ENCODE peak calls at places on chromosomes 1 and 21, in eight cellular contexts. One of them, this sample, is unnamed.

GRCh38 chr1:241612533-241613505 is 27.4 kb downstream of the CHML start:
- DNase-seq in brain microvascular endothelial cell: peak; percentile 92
- DNase-seq in AG04450: peak; percentile 77
- DNase-seq in OCI-LY7: no peak
- DNase-seq in A549: peak; percentile 78
- DNase-seq in cardiac fibroblast: peak; percentile 86
- DNase-seq in suprapubic skin: no peak
- DNase-seq in left lung: no peak
- DNase-seq in this sample: peak; percentile 69

GRCh38 chr1:179190861-179191260 is 38.6 kb downstream of the ABL2 start:
- DNase-seq in AG04450: no peak
- DNase-seq in suprapubic skin: no peak
- DNase-seq in A549: no peak
- DNase-seq in left lung: no peak
- DNase-seq in cardiac fibroblast: peak; percentile 67
- DNase-seq in brain microvascular endothelial cell: peak; percentile 31
- DNase-seq in OCI-LY7: no peak
- DNase-seq in this sample: no peak

GRCh38 chr1:9901148-9902059 is 8.7 kb downstream of the CTNNBIP1 start:
- DNase-seq in brain microvascular endothelial cell: no peak
- DNase-seq in AG04450: no peak
- DNase-seq in A549: no peak
- DNase-seq in cardiac fibroblast: no peak
- DNase-seq in OCI-LY7: no peak
- DNase-seq in suprapubic skin: no peak
- DNase-seq in left lung: peak; percentile 85
- DNase-seq in this sample: no peak

GRCh38 chr1:107357381-107357780 is 216.5 kb downstream of the NTNG1 start:
- DNase-seq in cardiac fibroblast: no peak
- DNase-seq in OCI-LY7: no peak
- DNase-seq in brain microvascular endothelial cell: no peak
- DNase-seq in left lung: no peak
- DNase-seq in A549: no peak
- DNase-seq in AG04450: no peak
- DNase-seq in suprapubic skin: no peak
- DNase-seq in this sample: no peak

GRCh38 chr1:207454046-207454964 is at the start of gene CR2:
- DNase-seq in AG04450: no peak
- DNase-seq in A549: peak; percentile 4
- DNase-seq in brain microvascular endothelial cell: no peak
- DNase-seq in cardiac fibroblast: no peak
- DNase-seq in OCI-LY7: peak; percentile 86
- DNase-seq in left lung: peak; percentile 60
- DNase-seq in suprapubic skin: no peak
- DNase-seq in this sample: no peak

GRCh38 chr1:206694551-206695124 is 9.9 kb downstream of the MAPKAPK2 start:
- DNase-seq in brain microvascular endothelial cell: no peak
- DNase-seq in left lung: no peak
- DNase-seq in cardiac fibroblast: no peak
- DNase-seq in suprapubic skin: no peak
- DNase-seq in OCI-LY7: no peak
- DNase-seq in AG04450: no peak
- DNase-seq in A549: no peak
- DNase-seq in this sample: no peak

GRCh38 chr1:42381424-42381673 is 757 bp downstream of the RIMKLA start:
- DNase-seq in A549: no peak
- DNase-seq in AG04450: no peak
- DNase-seq in cardiac fibroblast: no peak
- DNase-seq in suprapubic skin: no peak
- DNase-seq in left lung: no peak
- DNase-seq in brain microvascular endothelial cell: no peak
- DNase-seq in OCI-LY7: no peak
- DNase-seq in this sample: no peak

GRCh38 chr1:206060840-206061239 is 7.9 kb downstream of the RHEX start:
- DNase-seq in AG04450: no peak
- DNase-seq in OCI-LY7: no peak
- DNase-seq in suprapubic skin: no peak
- DNase-seq in cardiac fibroblast: no peak
- DNase-seq in A549: no peak
- DNase-seq in brain microvascular endothelial cell: no peak
- DNase-seq in left lung: no peak
- DNase-seq in this sample: no peak

GRCh38 chr1:151352001-151352718 is 5.1 kb upstream of the RFX5 start:
- DNase-seq in suprapubic skin: no peak
- DNase-seq in left lung: no peak
- DNase-seq in cardiac fibroblast: peak; percentile 52
- DNase-seq in A549: peak; percentile 23
- DNase-seq in brain microvascular endothelial cell: peak; percentile 34
- DNase-seq in OCI-LY7: no peak
- DNase-seq in AG04450: no peak
- DNase-seq in this sample: no peak

GRCh38 chr1:46723901-46724300 is 5.0 kb upstream of the EFCAB14 start:
- DNase-seq in AG04450: no peak
- DNase-seq in suprapubic skin: no peak
- DNase-seq in OCI-LY7: no peak
- DNase-seq in cardiac fibroblast: no peak
- DNase-seq in left lung: no peak
- DNase-seq in brain microvascular endothelial cell: no peak
- DNase-seq in A549: no peak
- DNase-seq in this sample: no peak

GRCh38 chr1:218462116-218462515 is 117.0 kb downstream of the TGFB2 start:
- DNase-seq in OCI-LY7: no peak
- DNase-seq in suprapubic skin: no peak
- DNase-seq in brain microvascular endothelial cell: no peak
- DNase-seq in A549: no peak
- DNase-seq in left lung: no peak
- DNase-seq in AG04450: no peak
- DNase-seq in cardiac fibroblast: no peak
- DNase-seq in this sample: no peak

GRCh38 chr1:2322065-2322571 is 69.2 kb downstream of the MORN1 start:
- DNase-seq in OCI-LY7: no peak
- DNase-seq in cardiac fibroblast: peak; percentile 97
- DNase-seq in suprapubic skin: peak; percentile 91
- DNase-seq in left lung: peak; percentile 85
- DNase-seq in AG04450: peak; percentile 56
- DNase-seq in A549: no peak
- DNase-seq in brain microvascular endothelial cell: peak; percentile 90
- DNase-seq in this sample: peak; percentile 67

GRCh38 chr1:111228748-111229126 is 1.2 kb downstream of the CHI3L2 start:
- DNase-seq in brain microvascular endothelial cell: no peak
- DNase-seq in cardiac fibroblast: no peak
- DNase-seq in A549: no peak
- DNase-seq in AG04450: no peak
- DNase-seq in suprapubic skin: no peak
- DNase-seq in OCI-LY7: no peak
- DNase-seq in left lung: no peak
- DNase-seq in this sample: no peak

GRCh38 chr1:203179328-203180009 is 3.8 kb upstream of the MYBPH start:
- DNase-seq in suprapubic skin: no peak
- DNase-seq in cardiac fibroblast: no peak
- DNase-seq in AG04450: no peak
- DNase-seq in OCI-LY7: no peak
- DNase-seq in A549: no peak
- DNase-seq in left lung: no peak
- DNase-seq in brain microvascular endothelial cell: no peak
- DNase-seq in this sample: no peak

GRCh38 chr1:234755449-234755863 is 145.5 kb upstream of the IRF2BP2 start:
- DNase-seq in left lung: peak; percentile 82
- DNase-seq in OCI-LY7: no peak
- DNase-seq in suprapubic skin: peak; percentile 91
- DNase-seq in A549: no peak
- DNase-seq in cardiac fibroblast: peak; percentile 93
- DNase-seq in brain microvascular endothelial cell: peak; percentile 94
- DNase-seq in AG04450: peak; percentile 86
- DNase-seq in this sample: peak; percentile 72

GRCh38 chr1:46342084-46342656 is 1.6 kb downstream of the NSUN4 start:
- DNase-seq in A549: peak; percentile 28
- DNase-seq in left lung: no peak
- DNase-seq in cardiac fibroblast: peak; percentile 44
- DNase-seq in AG04450: no peak
- DNase-seq in suprapubic skin: peak; percentile 47
- DNase-seq in brain microvascular endothelial cell: peak; percentile 52
- DNase-seq in OCI-LY7: peak; percentile 46
- DNase-seq in this sample: no peak

GRCh38 chr1:94929351-94929814 is 2.5 kb upstream of the CNN3 start:
- DNase-seq in AG04450: no peak
- DNase-seq in cardiac fibroblast: no peak
- DNase-seq in left lung: no peak
- DNase-seq in OCI-LY7: no peak
- DNase-seq in A549: no peak
- DNase-seq in suprapubic skin: no peak
- DNase-seq in brain microvascular endothelial cell: no peak
- DNase-seq in this sample: no peak
- H3K4me3 ChIP-seq in AG04450: peak overlapping the region; percentile 17
- H3K4me3 ChIP-seq in cardiac fibroblast: no peak overlapping the region
- H3K4me3 ChIP-seq in left lung: peak overlapping the region; percentile 70
- H3K4me3 ChIP-seq in OCI-LY7: no peak overlapping the region
- H3K4me3 ChIP-seq in A549: no peak overlapping the region
- H3K4me3 ChIP-seq in suprapubic skin: peak overlapping the region; percentile 6
- H3K4me3 ChIP-seq in brain microvascular endothelial cell: peak overlapping the region; percentile 18
- H3K4me3 ChIP-seq in this sample: no peak overlapping the region

GRCh38 chr1:19811206-19811851 is 3.8 kb downstream of the RNF186 start:
- DNase-seq in cardiac fibroblast: peak; percentile 71
- DNase-seq in A549: peak; percentile 49
- DNase-seq in left lung: peak; percentile 44
- DNase-seq in brain microvascular endothelial cell: peak; percentile 11
- DNase-seq in suprapubic skin: no peak
- DNase-seq in OCI-LY7: peak; percentile 42
- DNase-seq in AG04450: no peak
- DNase-seq in this sample: no peak
- TF ChIP-seq CTCF in cardiac fibroblast: peak; percentile 74
- TF ChIP-seq CTCF in A549: peak; percentile 41
- TF ChIP-seq CTCF in left lung: peak; percentile 25
- TF ChIP-seq CTCF in brain microvascular endothelial cell: peak; percentile 81
- TF ChIP-seq CTCF in suprapubic skin: peak; percentile 14
- TF ChIP-seq CTCF in OCI-LY7: peak; percentile 74
- TF ChIP-seq CTCF in AG04450: peak; percentile 68
- TF ChIP-seq CTCF in this sample: peak; percentile 68

GRCh38 chr21:28067015-28067414 is 925.7 kb downstream of the LTN1 start:
- DNase-seq in A549: no peak
- DNase-seq in AG04450: no peak
- DNase-seq in OCI-LY7: no peak
- DNase-seq in left lung: no peak
- DNase-seq in cardiac fibroblast: no peak
- DNase-seq in brain microvascular endothelial cell: no peak
- DNase-seq in suprapubic skin: no peak
- DNase-seq in this sample: no peak
- H3K4me3 ChIP-seq in A549: no peak overlapping the region
- H3K4me3 ChIP-seq in AG04450: no peak overlapping the region
- H3K4me3 ChIP-seq in OCI-LY7: no peak overlapping the region
- H3K4me3 ChIP-seq in left lung: no peak overlapping the region
- H3K4me3 ChIP-seq in cardiac fibroblast: no peak overlapping the region
- H3K4me3 ChIP-seq in brain microvascular endothelial cell: no peak overlapping the region
- H3K4me3 ChIP-seq in suprapubic skin: no peak overlapping the region
- H3K4me3 ChIP-seq in this sample: no peak overlapping the region

DNA sequence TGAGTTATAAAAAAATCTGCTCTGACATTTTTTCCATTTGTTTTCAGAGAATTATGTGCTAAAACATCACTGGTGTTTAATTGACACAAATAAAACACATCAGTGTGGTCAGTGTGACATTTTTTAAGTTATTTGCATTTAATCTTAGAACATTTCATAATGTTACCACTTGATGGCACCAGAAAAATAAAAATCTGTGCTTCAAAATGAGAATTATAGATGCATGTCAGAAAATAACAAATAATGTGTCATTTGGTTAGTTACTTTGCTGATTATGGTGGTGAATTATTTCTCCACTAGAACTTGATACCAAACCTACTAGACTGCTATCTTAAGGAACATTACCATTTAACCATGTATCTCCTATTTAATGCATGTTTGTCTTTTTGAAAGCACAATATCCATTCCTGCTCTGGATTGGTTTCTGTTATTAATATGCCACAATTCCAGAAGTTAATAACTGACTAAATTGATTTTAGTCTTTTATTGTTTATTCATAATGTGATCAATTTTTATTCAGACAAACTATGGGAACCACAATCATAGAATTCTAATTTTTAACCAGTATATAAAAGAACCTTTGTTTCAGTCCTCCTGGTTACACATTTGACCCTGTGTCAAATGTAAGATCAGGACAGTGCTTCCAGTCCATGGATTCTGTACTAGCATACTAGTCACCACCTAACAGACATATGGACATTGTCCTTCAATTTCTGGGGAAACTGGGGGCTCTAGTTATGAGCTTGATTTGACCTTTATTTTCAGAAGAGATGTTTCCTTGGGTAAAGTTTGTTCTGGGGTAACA is 81.0 kb downstream of the RPS6KC1 start:
- DNase-seq in A549: no peak
- DNase-seq in OCI-LY7: no peak
- DNase-seq in left lung: no peak
- DNase-seq in suprapubic skin: no peak
- DNase-seq in brain microvascular endothelial cell: no peak
- DNase-seq in AG04450: no peak
- DNase-seq in cardiac fibroblast: peak; percentile 13
- DNase-seq in this sample: no peak
- TF ChIP-seq CTCF in A549: peak; percentile 4
- TF ChIP-seq CTCF in OCI-LY7: peak; percentile 39
- TF ChIP-seq CTCF in left lung: no peak
- TF ChIP-seq CTCF in suprapubic skin: no peak
- TF ChIP-seq CTCF in brain microvascular endothelial cell: no peak
- TF ChIP-seq CTCF in AG04450: no peak
- TF ChIP-seq CTCF in cardiac fibroblast: no peak
- TF ChIP-seq CTCF in this sample: no peak

GRCh38 chr1:66933887-66934700 is 9.3 kb downstream of the MIER1 start:
- DNase-seq in OCI-LY7: no peak
- DNase-seq in cardiac fibroblast: no peak
- DNase-seq in A549: peak; percentile 27
- DNase-seq in left lung: no peak
- DNase-seq in AG04450: no peak
- DNase-seq in suprapubic skin: no peak
- DNase-seq in brain microvascular endothelial cell: no peak
- DNase-seq in this sample: no peak

GRCh38 chr1:66943361-66943969 is 18.7 kb downstream of the MIER1 start:
- DNase-seq in cardiac fibroblast: no peak
- DNase-seq in AG04450: no peak
- DNase-seq in brain microvascular endothelial cell: no peak
- DNase-seq in A549: no peak
- DNase-seq in suprapubic skin: no peak
- DNase-seq in OCI-LY7: no peak
- DNase-seq in left lung: no peak
- DNase-seq in this sample: no peak

GRCh38 chr1:66937529-66938234 is 12.9 kb downstream of the MIER1 start:
- DNase-seq in suprapubic skin: no peak
- DNase-seq in AG04450: no peak
- DNase-seq in OCI-LY7: no peak
- DNase-seq in cardiac fibroblast: no peak
- DNase-seq in A549: no peak
- DNase-seq in left lung: no peak
- DNase-seq in brain microvascular endothelial cell: no peak
- DNase-seq in this sample: no peak

GRCh38 chr1:66940968-66941367 is 16.2 kb downstream of the MIER1 start:
- DNase-seq in left lung: no peak
- DNase-seq in brain microvascular endothelial cell: peak; percentile 65
- DNase-seq in A549: no peak
- DNase-seq in suprapubic skin: no peak
- DNase-seq in OCI-LY7: no peak
- DNase-seq in cardiac fibroblast: no peak
- DNase-seq in AG04450: no peak
- DNase-seq in this sample: peak; percentile 17

GRCh38 chr1:66938618-66939017 is 13.8 kb downstream of the MIER1 start:
- DNase-seq in AG04450: no peak
- DNase-seq in left lung: no peak
- DNase-seq in A549: no peak
- DNase-seq in brain microvascular endothelial cell: no peak
- DNase-seq in OCI-LY7: no peak
- DNase-seq in suprapubic skin: no peak
- DNase-seq in cardiac fibroblast: no peak
- DNase-seq in this sample: no peak
- H3K4me3 ChIP-seq in AG04450: no peak overlapping the region
- H3K4me3 ChIP-seq in left lung: no peak overlapping the region
- H3K4me3 ChIP-seq in A549: no peak overlapping the region
- H3K4me3 ChIP-seq in brain microvascular endothelial cell: no peak overlapping the region
- H3K4me3 ChIP-seq in OCI-LY7: no peak overlapping the region
- H3K4me3 ChIP-seq in suprapubic skin: no peak overlapping the region
- H3K4me3 ChIP-seq in cardiac fibroblast: no peak overlapping the region
- H3K4me3 ChIP-seq in this sample: no peak overlapping the region

This sample was measured in AG09309.